ENCODE peak calls at places on chromosomes 16 and 17, in seven cellular contexts. T is H1, X is K562, D is GM12878, P is SK-N-SH, G is HCT116, H is HepG2. B is an unnamed sample.

GRCh38 chr17:80786470-80786869 is 205.2 kb upstream of the CHMP6 start:
- DNase-seq in T (no peak), X (no peak), D (no peak), P (no peak), G (no peak), H (no peak), B (no peak)

GRCh38 chr17:37494401-37494831 is 4.7 kb downstream of the DUSP14 start:
- DNase-seq in T (no peak), X (no peak), D (no peak), P (no peak), G (no peak), H (peak; percentile 51), B (no peak)

GRCh38 chr16:77744136-77744535 is 21.8 kb downstream of the NUDT7 start:
- DNase-seq in T (no peak), X (no peak), D (no peak), P (no peak), G (no peak), H (no peak), B (no peak)

GRCh38 chr17:51434434-51435170 is 174.3 kb downstream of the UTP18 start:
- DNase-seq in T (no peak), X (peak; percentile 8), D (no peak), P (no peak), G (peak; percentile 83), H (no peak), B (no peak)

GRCh38 chr17:32672701-32673100 is 185.9 kb downstream of the CDK5R1 start:
- DNase-seq in T (no peak), X (no peak), D (no peak), P (no peak), G (no peak), H (no peak), B (no peak)

GRCh38 chr17:75861927-75862317 is 6.8 kb upstream of the WBP2 start:
- DNase-seq in T (no peak), X (no peak), D (no peak), P (no peak), G (no peak), H (no peak), B (no peak)

GRCh38 chr17:80382446-80382845 is 32.5 kb upstream of the ENDOV start:
- DNase-seq in T (no peak), X (no peak), D (no peak), P (peak; percentile 44), G (no peak), H (no peak), B (no peak)

GRCh38 chr17:78645421-78646295 is 68.5 kb upstream of the DNAH17 start:
- DNase-seq in T (no peak), X (no peak), D (peak; percentile 70), P (peak; percentile 18), G (no peak), H (no peak), B (no peak)

GRCh38 chr17:16415031-16415924 is at the start of gene TRPV2:
- DNase-seq in T (no peak), X (peak; percentile 69), D (peak; percentile 60), P (peak; percentile 23), G (no peak), H (peak; percentile 59), B (peak; percentile 27)

GRCh38 chr16:31460582-31461002 is 1.3 kb downstream of the ARMC5 start:
- DNase-seq in T (no peak), X (peak; percentile 9), D (no peak), P (peak; percentile 56), G (peak; percentile 56), H (peak; percentile 54), B (peak; percentile 39)

GRCh38 chr16:61412562-61412961 is 623.7 kb downstream of the CDH8 start:
- DNase-seq in T (no peak), X (no peak), D (no peak), P (no peak), G (no peak), H (no peak), B (no peak)

GRCh38 chr17:44307387-44308186 is 814 bp upstream of the RUNDC3A start:
- DNase-seq in T (no peak), X (no peak), D (no peak), P (peak; percentile 89), G (no peak), H (no peak), B (peak; percentile 89)

GRCh38 chr17:41333098-41333497 is 17.5 kb downstream of the KRT33A start:
- DNase-seq in T (no peak), X (no peak), D (no peak), P (no peak), G (no peak), H (no peak), B (no peak)

GRCh38 chr17:13884347-13884746 is 185.0 kb upstream of the COX10 start:
- DNase-seq in T (no peak), X (no peak), D (no peak), P (no peak), G (no peak), H (no peak), B (no peak)

GRCh38 chr17:33310296-33310695 is 17.2 kb upstream of the ASIC2 start:
- DNase-seq in T (no peak), X (no peak), D (no peak), P (no peak), G (no peak), H (no peak), B (no peak)

GRCh38 chr17:47690121-47690520 is 3.8 kb upstream of the TBKBP1 start:
- DNase-seq in T (no peak), X (no peak), D (no peak), P (peak; percentile 23), G (no peak), H (no peak), B (no peak)

GRCh38 chr16:1723450-1724147 is 17.6 kb downstream of the MAPK8IP3 start:
- DNase-seq in T (no peak), X (peak; percentile 64), D (no peak), P (peak; percentile 78), G (no peak), H (peak; percentile 37), B (peak; percentile 55)

GRCh38 chr17:55311767-55312375 is 47.1 kb downstream of the HLF start:
- DNase-seq in T (no peak), X (no peak), D (no peak), P (no peak), G (no peak), H (no peak), B (no peak)

GRCh38 chr16:5852151-5852550 is 754.6 kb upstream of the EEF2KMT start:
- DNase-seq in T (no peak), X (no peak), D (no peak), P (no peak), G (no peak), H (no peak), B (no peak)

GRCh38 chr16:14658063-14658462 is 25.3 kb downstream of the BFAR start:
- DNase-seq in T (no peak), X (no peak), D (peak; percentile 71), P (no peak), G (no peak), H (no peak), B (no peak)

GRCh38 chr16:78925071-78925714 is 675.3 kb downstream of the MAF start:
- DNase-seq in T (peak; percentile 19), X (peak; percentile 64), D (no peak), P (peak; percentile 30), G (peak; percentile 31), H (peak; percentile 24), B (peak; percentile 11)

GRCh38 chr16:26826500-26826899 is 240.2 kb upstream of the C16orf82 start:
- DNase-seq in T (no peak), X (no peak), D (no peak), P (no peak), G (no peak), H (no peak), B (no peak)
- TF ChIP-seq JUND in T (no peak), X (no peak), D (no peak), P (no peak), G (no peak), H (no peak), B (no peak)

DNA sequence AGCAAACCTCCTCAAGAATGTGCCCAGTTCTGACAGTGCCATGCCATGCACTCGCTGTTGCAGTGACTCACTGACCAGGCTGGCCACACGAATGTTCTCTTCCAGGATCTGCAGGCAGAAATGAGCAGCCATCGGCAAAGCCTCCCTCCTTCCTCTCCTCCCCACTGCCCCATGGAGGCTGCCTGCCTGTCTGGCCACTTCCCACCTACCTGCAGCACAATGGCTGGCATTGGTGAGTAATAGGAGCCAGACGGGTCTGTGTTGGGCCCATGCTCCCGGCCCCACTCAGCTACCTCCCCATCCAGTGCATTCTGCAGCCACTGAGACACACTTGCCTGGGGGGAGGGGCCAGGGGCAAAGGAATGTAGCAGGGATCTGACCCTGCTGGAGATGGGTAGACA is 2.8 kb upstream of the MATCAP1 start:
- DNase-seq in T (no peak), X (no peak), D (no peak), P (no peak), G (no peak), H (no peak), B (no peak)
- TF ChIP-seq JUND in T (no peak), X (no peak), D (no peak), P (no peak), G (no peak), H (no peak), B (no peak)

GRCh38 chr16:51166116-51166515 is 15.0 kb upstream of the SALL1 start:
- DNase-seq in T (no peak), X (no peak), D (no peak), P (no peak), G (no peak), H (no peak), B (no peak)

GRCh38 chr16:51165043-51165442 is 14.0 kb upstream of the SALL1 start:
- DNase-seq in T (no peak), X (no peak), D (no peak), P (no peak), G (no peak), H (no peak), B (no peak)

GRCh38 chr16:51164574-51164973 is 13.5 kb upstream of the SALL1 start:
- DNase-seq in T (no peak), X (no peak), D (no peak), P (no peak), G (no peak), H (no peak), B (no peak)

GRCh38 chr16:51163366-51163765 is 12.3 kb upstream of the SALL1 start:
- DNase-seq in T (no peak), X (no peak), D (no peak), P (no peak), G (no peak), H (no peak), B (no peak)

DNA sequence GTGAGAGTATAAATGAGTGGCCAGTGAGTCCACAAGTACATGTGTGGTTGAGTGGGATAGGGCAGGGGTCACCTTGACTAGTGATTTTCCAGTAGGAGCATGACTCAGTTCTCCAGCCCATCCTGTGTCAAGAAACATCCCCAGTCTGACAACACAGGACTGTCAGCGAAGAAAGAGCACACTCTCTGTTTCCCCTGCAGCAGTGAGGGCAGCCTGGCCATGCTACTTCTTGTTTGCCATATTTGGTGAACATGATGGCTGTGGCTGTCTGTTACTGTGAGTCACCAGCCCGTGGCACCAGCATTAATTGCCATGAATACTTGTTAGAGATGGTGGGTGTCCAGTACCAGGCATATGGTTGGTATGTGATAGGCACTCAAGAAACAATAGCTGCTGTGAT is 13.1 kb upstream of the SALL1 start:
- DNase-seq in T (no peak), X (no peak), D (no peak), P (no peak), G (no peak), H (no peak), B (no peak)
- TF ChIP-seq JUND in T (no peak), X (no peak), D (no peak), P (no peak), G (no peak), H (no peak), B (no peak)

GRCh38 chr16:26281681-26282080 is 589.9 kb downstream of the HS3ST4 start:
- DNase-seq in T (no peak), X (no peak), D (no peak), P (no peak), G (no peak), H (no peak), B (no peak)

GRCh38 chr16:26273607-26274006 is 581.8 kb downstream of the HS3ST4 start:
- DNase-seq in T (no peak), X (no peak), D (no peak), P (no peak), G (no peak), H (no peak), B (no peak)

GRCh38 chr16:26276289-26276688 is 584.5 kb downstream of the HS3ST4 start:
- DNase-seq in T (no peak), X (no peak), D (no peak), P (no peak), G (no peak), H (no peak), B (no peak)
- TF ChIP-seq JUND in T (no peak), X (no peak), D (no peak), P (no peak), G (no peak), H (no peak), B (no peak)